ENCODE peak calls at places on chromosomes 1 and 21, in four cellular contexts. G is mesendoderm, K is stomach, Y is astrocyte. F is an unnamed sample.

GRCh38 chr1:228120351-228121091 is 11.4 kb upstream of the MRPL55 start:
- DNase-seq in K (no peak), Y (no peak), G (no peak), F (no peak)

GRCh38 chr1:18565321-18565720 is 65.3 kb upstream of the PAX7 start:
- DNase-seq in K (no peak), Y (no peak), G (no peak), F (no peak)

GRCh38 chr1:77511440-77511840 is 171.0 kb downstream of the ZZZ3 start:
- DNase-seq in G (no peak), Y (peak), K (no peak), F (no peak)

GRCh38 chr1:37621326-37621870 is 13.3 kb downstream of the RSPO1 start:
- DNase-seq in K (no peak), Y (no peak), G (no peak), F (no peak)

GRCh38 chr21:34640858-34641257 is 25.9 kb upstream of the RCAN1 start:
- DNase-seq in G (peak), K (no peak), Y (peak), F (no peak)

GRCh38 chr1:95352767-95353166 is 118.8 kb downstream of the RWDD3 start:
- DNase-seq in G (no peak), K (peak), Y (no peak), F (no peak)

GRCh38 chr1:182515556-182515955 is 65.6 kb downstream of the RGSL1 start:
- DNase-seq in Y (no peak), G (no peak), K (no peak), F (no peak)

GRCh38 chr21:28083350-28083749 is 909.3 kb downstream of the LTN1 start:
- DNase-seq in K (no peak), G (peak), Y (no peak), F (no peak)

GRCh38 chr1:7562729-7563605 is 208.1 kb upstream of the VAMP3 start:
- DNase-seq in K (no peak), G (no peak), Y (no peak), F (no peak)

GRCh38 chr1:152191711-152192110 is 32.3 kb downstream of the HRNR start:
- DNase-seq in Y (no peak), G (no peak), K (no peak), F (no peak)

GRCh38 chr1:6860401-6860800 is 75.1 kb downstream of the CAMTA1 start:
- DNase-seq in Y (peak), K (no peak), G (no peak), F (no peak)

GRCh38 chr21:34653522-34653921 is 15.3 kb upstream of the CLIC6 start:
- DNase-seq in G (no peak), K (no peak), Y (no peak), F (no peak)

GRCh38 chr21:36113647-36114428 is 21.0 kb upstream of the CBR3 start:
- DNase-seq in K (peak), Y (no peak), G (no peak), F (peak)

GRCh38 chr1:113876181-113876580 is 4.7 kb upstream of the PTPN22 start:
- DNase-seq in G (no peak), K (no peak), Y (no peak), F (no peak)

GRCh38 chr1:246001142-246001812 is 505.8 kb downstream of the SMYD3 start:
- DNase-seq in K (no peak), G (no peak), Y (peak), F (no peak)

GRCh38 chr1:244144053-244144452 is 93.0 kb downstream of the ZBTB18 start:
- DNase-seq in Y (no peak), G (no peak), K (no peak), F (no peak)

GRCh38 chr1:83583351-83584014 is 415.4 kb downstream of the TTLL7 start:
- DNase-seq in Y (no peak), G (peak), K (no peak), F (no peak)

GRCh38 chr1:66542811-66543767 is 9.1 kb downstream of the SGIP1 start:
- DNase-seq in G (peak), K (peak), Y (peak), F (no peak)

GRCh38 chr1:14320518-14320917 is 278.0 kb upstream of the KAZN start:
- DNase-seq in Y (peak), K (no peak), G (no peak), F (no peak)

GRCh38 chr1:163897401-163898169 is 575.8 kb downstream of the NUF2 start:
- DNase-seq in K (no peak), Y (peak), G (no peak), F (no peak)

GRCh38 chr1:245855846-245856730 is 651.0 kb downstream of the SMYD3 start:
- DNase-seq in Y (peak), K (no peak), G (peak), F (no peak)

GRCh38 chr1:215475719-215476525 is 91.2 kb upstream of the KCTD3 start:
- DNase-seq in K (no peak), G (no peak), Y (peak), F (no peak)

GRCh38 chr1:56644941-56645662 is at the start of gene PRKAA2:
- DNase-seq in K (peak), G (peak), Y (no peak), F (no peak)

GRCh38 chr1:9097947-9098705 is 28.7 kb upstream of the SLC2A5 start:
- DNase-seq in Y (no peak), K (no peak), G (no peak), F (no peak)

GRCh38 chr1:244735404-244735803 is 82.5 kb downstream of the DESI2 start:
- DNase-seq in G (peak), K (no peak), Y (no peak), F (no peak)

GRCh38 chr1:77841574-77841973 is 46.9 kb upstream of the NEXN start:
- DNase-seq in Y (no peak), G (no peak), K (no peak), F (no peak)

GRCh38 chr1:210900079-210900478 is 233.9 kb downstream of the KCNH1 start:
- DNase-seq in Y (no peak), K (no peak), G (no peak), F (no peak)

GRCh38 chr21:35208810-35209517 is 159.9 kb upstream of the RUNX1 start:
- DNase-seq in G (no peak), K (no peak), Y (peak), F (no peak)

GRCh38 chr21:17732306-17732705 is 86.8 kb downstream of the C21orf91 start:
- DNase-seq in G (no peak), Y (peak), K (no peak), F (no peak)

GRCh38 chr1:152654110-152654509 is 9.1 kb upstream of the LCE2D start:
- DNase-seq in G (peak), Y (no peak), K (peak), F (peak)

GRCh38 chr1:18895317-18895716 is 7.0 kb downstream of the ALDH4A1 start:
- DNase-seq in G (no peak), K (no peak), Y (no peak), F (no peak)

GRCh38 chr1:54813479-54814147 is 12.5 kb upstream of the TTC22 start:
- DNase-seq in K (peak), Y (no peak), G (peak), F (no peak)

GRCh38 chr1:20057886-20058420 is 12.0 kb upstream of the PLA2G5 start:
- DNase-seq in K (no peak), G (no peak), Y (peak), F (no peak)

GRCh38 chr1:201713093-201713810 is 115.7 kb upstream of the IPO9 start:
- DNase-seq in G (peak), K (peak), Y (peak), F (no peak)

GRCh38 chr21:41032536-41032935 is 135.4 kb upstream of the BACE2 start:
- DNase-seq in K (no peak), Y (peak), G (no peak), F (no peak)

DNA sequence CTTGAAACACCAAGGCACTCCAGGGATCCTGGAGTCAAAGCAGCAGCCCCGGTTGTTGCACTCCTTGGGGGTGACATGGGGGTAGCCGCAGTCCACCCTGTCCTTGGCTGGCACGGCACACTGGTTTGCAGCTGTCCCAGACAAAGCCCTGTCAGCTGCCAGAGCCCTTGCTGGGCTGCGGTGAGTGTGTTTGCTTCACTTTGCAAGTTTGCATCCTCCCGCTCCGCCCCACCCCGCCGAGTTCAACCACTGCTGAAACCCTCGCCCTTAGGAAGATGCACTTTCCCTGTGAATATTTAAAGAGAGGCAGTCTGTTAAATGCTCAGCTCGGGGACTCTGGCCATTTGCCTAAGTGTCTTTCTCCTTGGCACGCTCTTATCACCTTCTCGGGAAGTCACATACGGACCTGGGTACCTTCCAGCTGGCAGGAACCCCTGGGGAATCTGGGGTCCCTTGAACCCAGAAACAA is 1.7 kb downstream of the TFF3 start:
- DNase-seq in G (peak), K (peak), Y (no peak), F (no peak)
- H3K27ac ChIP-seq in G (no peak), K (no peak), Y (no peak), F (no peak)

DNA sequence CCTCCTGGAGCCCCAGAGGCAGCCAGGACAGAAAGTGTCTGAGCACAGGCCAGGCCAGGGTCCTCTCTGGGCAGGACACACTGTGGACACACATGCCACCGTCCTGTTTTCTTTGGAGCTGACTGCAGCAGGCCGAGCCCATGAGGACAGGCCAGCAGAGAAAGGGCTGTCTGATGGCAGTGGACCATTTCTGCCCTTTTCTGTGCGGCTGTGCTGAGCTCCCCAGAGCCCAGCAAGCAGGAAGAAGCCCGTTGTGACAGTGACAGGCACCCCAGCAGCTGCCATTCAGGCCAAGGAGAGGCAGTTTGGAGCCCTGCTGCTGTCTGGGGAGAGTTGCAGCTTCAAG is 115.8 kb upstream of the ARHGEF16 start:
- DNase-seq in Y (no peak), K (no peak), G (no peak), F (no peak)
- H3K27ac ChIP-seq in Y (no peak), K (no peak), G (no peak), F (no peak)

DNA sequence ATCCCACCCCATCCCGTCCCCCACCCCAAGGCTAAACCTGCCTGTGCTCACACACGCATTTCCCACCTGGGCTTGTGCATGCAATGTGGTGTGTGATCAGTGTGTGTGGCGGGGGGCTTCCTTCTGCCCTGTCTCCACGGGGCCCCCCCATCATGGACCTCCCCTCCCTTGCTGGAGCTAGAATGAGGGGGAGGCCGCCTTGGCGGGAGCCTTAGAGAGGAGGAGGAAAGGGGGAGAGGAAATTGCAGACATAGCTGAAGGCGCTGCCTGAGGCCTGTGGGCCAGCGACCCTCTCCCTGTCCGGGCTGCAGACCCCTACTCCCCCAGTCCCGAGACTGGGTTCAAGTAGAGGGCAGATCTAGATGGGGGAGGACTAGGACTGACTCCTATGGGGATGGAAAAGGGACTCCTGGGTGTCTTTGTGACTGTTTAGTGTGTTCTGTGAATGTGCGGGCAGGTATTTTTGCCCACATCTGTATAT is 917 bp upstream of the EVA1B start:
- DNase-seq in Y (no peak), G (no peak), K (no peak), F (no peak)
- H3K27ac ChIP-seq in Y (peak), G (no peak), K (peak), F (no peak)

GRCh38 chr1:220682901-220683576 is 7.1 kb upstream of the C1orf115 start:
- DNase-seq in Y (no peak), K (no peak), G (no peak), F (no peak)
- H3K27ac ChIP-seq in Y (no peak), K (no peak), G (no peak), F (no peak)